ENCODE peak calls at places on chromosomes 6 and 20, in seven cellular contexts. B is RWPE1; J is activated naive CD4-positive, alpha-beta T cell treated with anti-CD3 and anti-CD28 coated beads, Interleukin-2, amount 50 U/mL, for 16 hours; O is M059J; H is SIG-M5; I is neural crest cell; E is GM12892. F is an unnamed sample.

GRCh38 chr6:134168580-134169223 is 116.3 kb upstream of the SLC2A12 start:
- DNase-seq in B (no peak), J (no peak), O (peak; percentile 55), H (no peak), I (no peak), E (no peak), F (no peak)

GRCh38 chr6:122622404-122622938 is 12.3 kb downstream of the PKIB start:
- DNase-seq in B (no peak), J (no peak), O (no peak), H (no peak), I (no peak), E (no peak), F (no peak)

GRCh38 chr20:34715384-34715783 is 11.2 kb downstream of the TP53INP2 start:
- DNase-seq in B (no peak), J (no peak), O (no peak), H (no peak), I (no peak), E (no peak), F (no peak)

GRCh38 chr20:36303020-36303595 is 3.0 kb upstream of the DLGAP4 start:
- DNase-seq in B (no peak), J (no peak), O (no peak), H (no peak), I (no peak), E (no peak), F (no peak)

GRCh38 chr6:100171533-100172321 is 177.7 kb upstream of the MCHR2 start:
- DNase-seq in B (no peak), J (no peak), O (peak; percentile 91), H (no peak), I (no peak), E (no peak), F (no peak)

GRCh38 chr20:4170621-4171537 is 155.5 kb upstream of the RNF24 start:
- DNase-seq in B (no peak), J (no peak), O (peak; percentile 32), H (no peak), I (no peak), E (no peak), F (no peak)

GRCh38 chr6:4712291-4712690 is 63.9 kb upstream of the CDYL start:
- DNase-seq in B (no peak), J (no peak), O (no peak), H (no peak), I (no peak), E (no peak), F (no peak)

GRCh38 chr20:58515240-58516212 is at the start of gene APCDD1L:
- DNase-seq in B (peak; percentile 93), J (no peak), O (peak; percentile 89), H (no peak), I (no peak), E (no peak), F (no peak)

GRCh38 chr20:51488331-51488730 is 54.2 kb downstream of the NFATC2 start:
- DNase-seq in B (no peak), J (no peak), O (no peak), H (no peak), I (no peak), E (no peak), F (no peak)

GRCh38 chr6:13711384-13711725 is 280 bp downstream of the RANBP9 start:
- DNase-seq in B (no peak), J (no peak), O (no peak), H (no peak), I (no peak), E (no peak), F (peak; percentile 37)

GRCh38 chr20:57693002-57693582 is 16.7 kb downstream of the PMEPA1 start:
- DNase-seq in B (peak; percentile 97), J (no peak), O (peak; percentile 94), H (no peak), I (no peak), E (no peak), F (no peak)

GRCh38 chr20:2125474-2126112 is 24.0 kb downstream of the STK35 start:
- DNase-seq in B (no peak), J (no peak), O (no peak), H (no peak), I (no peak), E (no peak), F (no peak)

F was measured in NCI-H446 treated with DMSO at 0.1 percent for 48 hours.